ENCODE peak calls at places on chromosome 6, in six cellular contexts. J is Peyer's patch; Q is psoas muscle; V is CD8-positive, alpha-beta T cell; T is tibial nerve; M is adrenal gland. R is an unnamed sample.

GRCh38 chr6:39876826-39877225 is 57.4 kb downstream of the MOCS1 start:
- DNase-seq in Q (no peak), V (no peak), J (no peak), T (no peak), M (no peak), R (no peak)

GRCh38 chr6:113909224-113909856 is 52.2 kb downstream of the MARCKS start:
- DNase-seq in T (no peak), Q (no peak), M (no peak), V (peak; percentile 20), J (no peak), R (no peak)

GRCh38 chr6:153032255-153032882 is 29.9 kb upstream of the MTRF1L start:
- DNase-seq in M (no peak), V (no peak), J (no peak), T (no peak), Q (no peak), R (no peak)

GRCh38 chr6:22575190-22575589 is 5.8 kb downstream of the HDGFL1 start:
- DNase-seq in V (no peak), M (no peak), Q (no peak), T (no peak), J (no peak), R (no peak)

GRCh38 chr6:148340586-148341297 is 1.9 kb upstream of the SASH1 start:
- DNase-seq in M (no peak), J (no peak), T (no peak), V (no peak), Q (no peak), R (no peak)

GRCh38 chr6:66226099-66226498 is 519.1 kb upstream of the EYS start:
- DNase-seq in Q (no peak), T (no peak), M (no peak), V (no peak), J (no peak), R (no peak)

GRCh38 chr6:7978736-7979135 is 68.1 kb upstream of the TXNDC5 start:
- DNase-seq in Q (no peak), M (no peak), J (no peak), V (no peak), T (no peak), R (no peak)

GRCh38 chr6:79466222-79466834 is 70.9 kb downstream of the LCA5 start:
- DNase-seq in Q (no peak), V (no peak), J (no peak), T (no peak), M (no peak), R (peak; percentile 3)

GRCh38 chr6:71592641-71593040 is 293.7 kb upstream of the RIMS1 start:
- DNase-seq in M (no peak), T (no peak), Q (no peak), V (no peak), J (no peak), R (no peak)

GRCh38 chr6:144664947-144665346 is 379.8 kb downstream of the UTRN start:
- DNase-seq in J (no peak), M (no peak), T (no peak), Q (no peak), V (no peak), R (no peak)

GRCh38 chr6:27359231-27359630 is 29.3 kb upstream of the ZNF391 start:
- DNase-seq in J (no peak), V (no peak), T (no peak), M (no peak), Q (no peak), R (no peak)

GRCh38 chr6:6826961-6827360 is 238.4 kb downstream of the LY86 start:
- DNase-seq in V (no peak), Q (no peak), T (no peak), J (no peak), M (no peak), R (no peak)

GRCh38 chr6:14658909-14659561 is 541.5 kb downstream of the CD83 start:
- DNase-seq in M (no peak), T (no peak), Q (no peak), J (no peak), V (no peak), R (no peak)

GRCh38 chr6:31513456-31514165 is 15.2 kb upstream of the MCCD1 start:
- DNase-seq in Q (no peak), T (no peak), V (no peak), M (no peak), J (no peak), R (no peak)

GRCh38 chr6:108363113-108363512 is 68.3 kb downstream of the AFG1L start:
- DNase-seq in M (no peak), V (no peak), J (no peak), Q (no peak), T (no peak), R (no peak)

GRCh38 chr6:6753301-6753700 is 164.8 kb downstream of the LY86 start:
- DNase-seq in T (no peak), Q (no peak), M (no peak), V (no peak), J (no peak), R (no peak)

GRCh38 chr6:121413831-121414368 is 21.5 kb upstream of the GJA1 start:
- DNase-seq in T (no peak), V (no peak), Q (no peak), M (no peak), J (no peak), R (no peak)

GRCh38 chr6:14596410-14596809 is 478.8 kb downstream of the CD83 start:
- DNase-seq in M (no peak), T (no peak), Q (no peak), V (no peak), J (no peak), R (peak; percentile 25)

GRCh38 chr6:44129841-44130322 is 2.5 kb downstream of the TMEM63B start:
- DNase-seq in J (no peak), Q (no peak), T (no peak), V (no peak), M (no peak), R (no peak)
- H3K27ac ChIP-seq in J (no peak overlapping the region), Q (no peak overlapping the region), T (no peak overlapping the region), V (no peak overlapping the region), M (no peak overlapping the region), R (no peak overlapping the region)

GRCh38 chr6:30063315-30063714 is 2.2 kb downstream of the POLR1H start:
- DNase-seq in J (no peak), V (no peak), T (no peak), M (no peak), Q (no peak), R (no peak)
- H3K4me1 ChIP-seq in J (no peaks in the 10 kb centered on the region), V (peaks cover 39% of the 10 kb centered on the region), T (no peaks in the 10 kb centered on the region), M (peaks cover 19% of the 10 kb centered on the region), Q (peaks cover 48% of the 10 kb centered on the region), R (peaks cover 34% of the 10 kb centered on the region)

DNA sequence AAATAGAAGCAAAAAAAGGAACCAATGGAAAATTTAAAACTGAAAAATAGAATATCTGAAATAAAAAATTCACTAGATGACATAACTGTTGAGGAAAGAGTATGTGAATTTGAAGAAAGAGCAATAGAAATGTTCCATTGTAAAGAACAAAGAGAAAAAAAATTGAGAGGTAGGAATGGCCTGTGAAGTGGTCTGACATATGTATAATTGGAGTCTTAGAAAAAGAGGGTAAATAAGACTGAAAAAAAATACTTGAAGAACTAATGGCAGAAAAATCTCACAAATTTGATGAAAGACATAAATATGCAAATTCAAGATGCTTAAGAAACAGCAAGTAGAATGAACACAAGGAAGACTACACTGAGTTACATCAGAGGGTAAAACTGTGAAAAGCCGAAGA is 93.4 kb downstream of the QKI start:
- DNase-seq in J (no peak), M (no peak), V (no peak), T (no peak), Q (no peak), R (no peak)
- H3K9me3 ChIP-seq in J (no peaks in the 10 kb centered on the region), M (peaks cover 5% of the 10 kb centered on the region), V (no peaks in the 10 kb centered on the region), T (no peaks in the 10 kb centered on the region), Q (peaks cover 17% of the 10 kb centered on the region), R (peaks cover 13% of the 10 kb centered on the region)

DNA sequence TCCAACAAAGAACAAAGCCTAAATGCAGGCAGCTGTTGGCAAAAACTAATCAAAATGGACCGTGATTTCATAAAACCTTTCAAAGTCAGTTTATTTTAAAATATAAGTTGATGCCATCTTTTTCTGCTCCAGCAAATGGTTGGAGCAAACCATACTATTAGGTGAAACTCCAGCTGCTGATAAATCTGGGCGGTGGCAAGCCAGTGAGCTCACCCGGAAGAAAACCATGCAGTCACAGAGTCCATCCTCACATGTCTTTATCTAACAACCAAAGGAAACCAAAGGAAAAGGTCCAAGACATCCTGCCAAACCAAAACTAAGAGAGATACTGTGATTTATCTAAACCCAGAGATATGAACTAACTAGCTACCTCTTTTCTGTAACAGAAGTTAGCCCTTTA is 72.6 kb downstream of the HIVEP2 start:
- DNase-seq in T (no peak), J (no peak), Q (no peak), M (no peak), V (no peak), R (no peak)
- H3K27ac ChIP-seq in T (no peak overlapping the region), J (peak overlapping the region; percentile 84), Q (peak overlapping the region; percentile 78), M (no peak overlapping the region), V (peak overlapping the region; percentile 25), R (peak overlapping the region; percentile 61)

DNA sequence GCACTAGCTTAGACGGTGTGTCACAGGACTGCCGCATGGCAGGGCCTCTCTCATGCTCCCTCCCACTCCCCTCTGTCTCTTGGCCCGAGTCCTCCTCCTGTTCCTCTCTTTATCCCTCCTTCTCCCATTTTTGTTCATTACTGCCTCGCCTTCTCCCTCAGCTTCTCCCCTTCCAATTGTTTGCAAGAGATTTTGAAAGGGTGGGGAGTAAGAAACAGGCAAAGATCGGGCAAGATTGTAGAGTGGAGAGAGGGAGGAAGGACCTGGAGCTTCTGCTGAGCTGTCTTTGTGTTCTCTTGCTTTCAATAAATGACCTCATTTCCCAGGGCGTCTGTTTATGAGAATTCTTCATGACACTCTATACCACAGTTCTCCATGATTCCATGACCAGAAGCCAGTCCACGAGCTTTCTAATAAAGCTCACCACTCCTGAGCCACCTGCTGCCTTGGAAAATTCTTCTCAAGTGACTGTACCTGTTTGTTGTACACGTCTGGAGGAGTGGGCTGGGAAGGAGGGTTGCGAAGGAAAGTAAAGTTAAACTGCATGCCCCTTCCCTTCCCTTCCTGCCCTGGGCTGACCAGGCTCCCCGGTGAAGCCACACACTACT is 50.0 kb upstream of the PLEKHG1 start:
- DNase-seq in V (no peak), T (no peak), J (no peak), M (no peak), Q (no peak), R (no peak)
- H3K4me1 ChIP-seq in V (no peaks in the 10 kb centered on the region), T (no peaks in the 10 kb centered on the region), J (no peaks in the 10 kb centered on the region), M (no peaks in the 10 kb centered on the region), Q (no peaks in the 10 kb centered on the region), R (no peaks in the 10 kb centered on the region)

DNA sequence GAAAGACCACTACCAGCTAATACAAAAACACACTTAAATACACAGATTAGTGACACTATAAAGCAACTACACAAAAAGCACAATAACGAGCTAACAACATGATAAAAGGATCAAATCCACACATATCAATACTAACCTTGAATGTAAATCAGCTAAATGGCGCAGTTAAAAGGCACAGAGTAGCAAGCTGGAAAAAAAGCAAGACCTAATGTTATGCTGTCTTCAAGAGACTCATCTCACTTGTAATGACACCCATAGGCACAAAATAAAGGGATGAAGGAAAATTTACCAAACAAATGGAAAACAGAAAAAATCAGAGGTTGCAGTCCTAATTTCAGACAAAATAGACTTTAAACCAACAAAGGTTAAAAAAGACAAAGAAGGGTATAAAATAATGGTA is 86.3 kb downstream of the NUS1 start:
- DNase-seq in J (no peak), M (no peak), Q (no peak), T (no peak), V (no peak), R (no peak)
- H3K9me3 ChIP-seq in J (no peaks in the 10 kb centered on the region), M (no peaks in the 10 kb centered on the region), Q (peaks cover 6% of the 10 kb centered on the region), T (no peaks in the 10 kb centered on the region), V (no peaks in the 10 kb centered on the region), R (peaks cover 10% of the 10 kb centered on the region)